ENCODE peak calls at places on chromosomes 11 and 22, in seven cellular contexts. A is colonic mucosa, F is left ventricle myocardium inferior, R is cardiac muscle cell, U is tibial nerve, L is GM23338, Z is spleen. D is an unnamed sample.

GRCh38 chr11:123272565-123272964 is 77.5 kb upstream of the CLMP start:
- DNase-seq in A (no peak), F (no peak), R (no peak), U (no peak), L (no peak), Z (no peak), D (no peak)

GRCh38 chr11:109236188-109236587 is 185.8 kb upstream of the C11orf87 start:
- DNase-seq in A (no peak), F (no peak), R (no peak), U (no peak), L (no peak), Z (no peak), D (no peak)

GRCh38 chr11:17013548-17014320 is 480 bp downstream of the PLEKHA7 start:
- DNase-seq in A (peak; percentile 56), F (no peak), R (peak; percentile 41), U (no peak), L (peak; percentile 58), Z (peak; percentile 74), D (no peak)

GRCh38 chr11:124115782-124116616 is 749 bp downstream of the VWA5A start:
- DNase-seq in A (peak; percentile 50), F (no peak), R (peak; percentile 18), U (no peak), L (peak; percentile 73), Z (peak; percentile 79), D (peak; percentile 44)

GRCh38 chr11:92948116-92948515 is 21.3 kb upstream of the MTNR1B start:
- DNase-seq in A (peak; percentile 62), F (no peak), R (no peak), U (no peak), L (no peak), Z (no peak), D (no peak)

GRCh38 chr22:49190816-49191505 is 636.7 kb downstream of the BRD1 start:
- DNase-seq in A (no peak), F (no peak), R (no peak), U (no peak), L (no peak), Z (peak; percentile 38), D (no peak)

GRCh38 chr11:4727171-4727570 is 22.6 kb downstream of the MMP26 start:
- DNase-seq in A (no peak), F (no peak), R (no peak), U (no peak), L (no peak), Z (no peak), D (no peak)

GRCh38 chr11:75538150-75538942 is 12.6 kb upstream of the GDPD5 start:
- DNase-seq in A (no peak), F (no peak), R (no peak), U (no peak), L (no peak), Z (no peak), D (no peak)

GRCh38 chr22:42202048-42202447 is 68.4 kb downstream of the TCF20 start:
- DNase-seq in A (no peak), F (no peak), R (no peak), U (no peak), L (no peak), Z (no peak), D (no peak)

GRCh38 chr11:118068206-118068944 is 8.5 kb upstream of the TMPRSS4 start:
- DNase-seq in A (no peak), F (no peak), R (peak; percentile 42), U (no peak), L (peak; percentile 80), Z (no peak), D (no peak)

GRCh38 chr11:122754553-122755322 is 83.6 kb upstream of the CRTAM start:
- DNase-seq in A (no peak), F (no peak), R (peak; percentile 41), U (no peak), L (peak; percentile 73), Z (no peak), D (no peak)

GRCh38 chr11:132943325-132943736 is 589.0 kb downstream of the OPCML start:
- DNase-seq in A (no peak), F (no peak), R (no peak), U (no peak), L (peak; percentile 43), Z (no peak), D (no peak)

GRCh38 chr11:71372693-71373657 is 75.2 kb downstream of the DHCR7 start:
- DNase-seq in A (no peak), F (no peak), R (peak; percentile 14), U (no peak), L (peak; percentile 35), Z (no peak), D (no peak)

GRCh38 chr22:50445071-50445879 is 29.6 kb downstream of the SBF1 start:
- DNase-seq in A (no peak), F (no peak), R (no peak), U (no peak), L (peak; percentile 32), Z (no peak), D (peak; percentile 68)

GRCh38 chr22:47784367-47784983 is 1022.0 kb downstream of the TBC1D22A start:
- DNase-seq in A (no peak), F (no peak), R (no peak), U (no peak), L (no peak), Z (peak; percentile 35), D (no peak)

GRCh38 chr11:15920856-15921629 is 435.3 kb downstream of the SOX6 start:
- DNase-seq in A (no peak), F (peak; percentile 46), R (peak; percentile 76), U (no peak), L (no peak), Z (peak; percentile 33), D (no peak)

GRCh38 chr11:15927196-15927865 is 429.0 kb downstream of the SOX6 start:
- DNase-seq in A (no peak), F (no peak), R (no peak), U (no peak), L (no peak), Z (no peak), D (no peak)

GRCh38 chr11:15918674-15919073 is 437.7 kb downstream of the SOX6 start:
- DNase-seq in A (no peak), F (no peak), R (no peak), U (no peak), L (no peak), Z (no peak), D (no peak)

GRCh38 chr11:15926071-15926470 is 430.3 kb downstream of the SOX6 start:
- DNase-seq in A (no peak), F (no peak), R (no peak), U (no peak), L (no peak), Z (no peak), D (no peak)

GRCh38 chr11:15923169-15923568 is 433.2 kb downstream of the SOX6 start:
- DNase-seq in A (no peak), F (no peak), R (no peak), U (no peak), L (peak; percentile 41), Z (no peak), D (no peak)
- TF ChIP-seq CTCF in A (no peak), F (no peak), R (no peak), U (no peak), L (peak; percentile 24), Z (no peak), D (no peak)

GRCh38 chr11:12053606-12054361 is 45.4 kb upstream of the DKK3 start:
- DNase-seq in A (no peak), F (no peak), R (no peak), U (no peak), L (no peak), Z (no peak), D (no peak)

GRCh38 chr11:12052676-12053605 is 44.5 kb upstream of the DKK3 start:
- DNase-seq in A (peak; percentile 16), F (no peak), R (no peak), U (no peak), L (peak; percentile 43), Z (no peak), D (no peak)

GRCh38 chr11:12048936-12049790 is 40.7 kb upstream of the DKK3 start:
- DNase-seq in A (no peak), F (no peak), R (no peak), U (no peak), L (no peak), Z (no peak), D (no peak)

GRCh38 chr11:12050911-12051667 is 42.7 kb upstream of the DKK3 start:
- DNase-seq in A (no peak), F (no peak), R (no peak), U (no peak), L (no peak), Z (no peak), D (no peak)

GRCh38 chr11:12050470-12050891 is 42.1 kb upstream of the DKK3 start:
- DNase-seq in A (no peak), F (no peak), R (no peak), U (no peak), L (peak; percentile 17), Z (no peak), D (no peak)
- H3K27ac ChIP-seq in A (no peak overlapping the region), F (no peak overlapping the region), R (no peak overlapping the region), U (peak overlapping the region; percentile 72), L (no peak overlapping the region), Z (no peak overlapping the region), D (no peak overlapping the region)

GRCh38 chr22:37415210-37415609 is 12.1 kb downstream of the ELFN2 start:
- DNase-seq in A (no peak), F (no peak), R (no peak), U (no peak), L (no peak), Z (no peak), D (no peak)

GRCh38 chr22:37416389-37416788 is 10.9 kb downstream of the ELFN2 start:
- DNase-seq in A (no peak), F (no peak), R (no peak), U (no peak), L (no peak), Z (no peak), D (no peak)

GRCh38 chr22:37417264-37417663 is 10.0 kb downstream of the ELFN2 start:
- DNase-seq in A (no peak), F (no peak), R (no peak), U (no peak), L (no peak), Z (no peak), D (no peak)

GRCh38 chr22:37417737-37418348 is 9.4 kb downstream of the ELFN2 start:
- DNase-seq in A (no peak), F (no peak), R (no peak), U (no peak), L (no peak), Z (no peak), D (no peak)

GRCh38 chr22:37416806-37417205 is 10.5 kb downstream of the ELFN2 start:
- DNase-seq in A (no peak), F (no peak), R (peak; percentile 28), U (no peak), L (no peak), Z (no peak), D (no peak)
- H3K4me3 ChIP-seq in A (no peak overlapping the region), F (no peak overlapping the region), R (no peak overlapping the region), U (no peak overlapping the region), L (no peak overlapping the region), Z (no peak overlapping the region), D (no peak overlapping the region)

DNA sequence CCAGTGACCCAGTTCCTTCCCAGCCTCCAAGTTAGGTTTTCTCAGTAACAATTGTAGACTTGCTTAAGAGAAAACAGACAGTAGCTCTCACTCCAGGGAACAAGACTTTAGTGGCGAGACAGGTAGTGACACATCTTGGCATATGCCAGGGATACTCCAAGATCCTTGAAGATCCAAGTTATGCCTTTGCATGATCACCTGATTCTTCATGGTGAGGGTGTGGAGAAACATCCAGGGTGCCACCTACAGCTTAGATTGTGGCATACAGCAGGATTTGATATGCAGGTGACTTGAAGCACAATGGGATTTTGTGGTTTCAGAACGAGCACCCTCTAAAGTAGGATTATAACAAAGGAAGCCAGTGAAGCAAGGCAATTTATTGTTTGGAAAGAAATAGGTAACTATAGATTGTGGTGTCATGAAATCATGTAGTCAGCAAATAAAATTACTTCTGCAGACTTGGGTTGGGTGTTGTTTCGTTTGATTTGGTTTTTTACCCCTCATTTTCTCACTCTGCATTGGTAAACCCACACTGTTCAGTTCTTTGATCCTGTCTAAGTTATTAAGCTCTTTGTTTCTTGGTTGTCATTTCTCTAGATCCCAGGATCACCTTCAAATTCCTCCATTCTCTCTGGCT is 9.2 kb downstream of the POU2AF3 start:
- DNase-seq in A (no peak), F (no peak), R (no peak), U (no peak), L (no peak), Z (no peak), D (no peak)
- TF ChIP-seq CTCF in A (no peak), F (no peak), R (no peak), U (no peak), L (no peak), Z (no peak), D (no peak)

D was measured in lung.